ENCODE peak calls at places on chromosomes 5 and 9, in nine cellular contexts. Z, H, I, B, M, S, G, P and Q are unnamed samples.

GRCh38 chr5:53360811-53361210 is 119.6 kb upstream of the FST start:
- DNase-seq in Z (no peak), H (peak), I (no peak), B (no peak), M (no peak), S (no peak), G (peak), P (no peak), Q (peak)

GRCh38 chr9:114570742-114571141 is 16.8 kb upstream of the ATP6V1G1 start:
- DNase-seq in Z (no peak), H (no peak), I (no peak), B (no peak), M (no peak), S (no peak), G (no peak), P (no peak), Q (no peak)

GRCh38 chr9:134742822-134743221 is 101.2 kb downstream of the COL5A1 start:
- DNase-seq in Z (no peak), H (no peak), I (no peak), B (no peak), M (no peak), S (no peak), G (no peak), P (no peak), Q (no peak)

GRCh38 chr5:77518304-77518703 is 26.2 kb upstream of the WDR41 start:
- DNase-seq in Z (no peak), H (peak), I (no peak), B (no peak), M (no peak), S (no peak), G (no peak), P (no peak), Q (no peak)

GRCh38 chr9:133916159-133916541 is 76.0 kb downstream of the VAV2 start:
- DNase-seq in Z (no peak), H (peak), I (no peak), B (no peak), M (no peak), S (peak), G (no peak), P (peak), Q (no peak)

GRCh38 chr5:93924628-93925027 is 183.2 kb upstream of the POU5F2 start:
- DNase-seq in Z (no peak), H (peak), I (no peak), B (no peak), M (no peak), S (no peak), G (no peak), P (no peak), Q (no peak)

GRCh38 chr9:14312721-14313377 is 1.1 kb downstream of the NFIB start:
- DNase-seq in Z (no peak), H (no peak), I (no peak), B (no peak), M (no peak), S (no peak), G (peak), P (no peak), Q (no peak)

GRCh38 chr9:89359018-89359417 is 40.7 kb downstream of the SECISBP2 start:
- DNase-seq in Z (no peak), H (no peak), I (no peak), B (no peak), M (no peak), S (peak), G (no peak), P (no peak), Q (no peak)

GRCh38 chr5:141870226-141870625 is 8.0 kb downstream of the PCDH1 start:
- DNase-seq in Z (no peak), H (no peak), I (no peak), B (no peak), M (no peak), S (no peak), G (peak), P (peak), Q (no peak)

GRCh38 chr9:132390966-132391365 is 15.7 kb downstream of the TTF1 start:
- DNase-seq in Z (no peak), H (no peak), I (no peak), B (no peak), M (no peak), S (no peak), G (no peak), P (no peak), Q (no peak)

GRCh38 chr9:134602547-134603362 is 38.8 kb upstream of the COL5A1 start:
- DNase-seq in Z (no peak), H (peak), I (no peak), B (no peak), M (no peak), S (no peak), G (no peak), P (no peak), Q (peak)

GRCh38 chr5:1008451-1009358 is at the start of gene NKD2:
- DNase-seq in Z (peak), H (peak), I (no peak), B (peak), M (peak), S (no peak), G (peak), P (no peak), Q (no peak)

GRCh38 chr5:96875805-96876291 is 452 bp upstream of the ERAP2 start:
- DNase-seq in Z (peak), H (no peak), I (no peak), B (no peak), M (peak), S (no peak), G (no peak), P (peak), Q (no peak)

GRCh38 chr5:115573133-115573532 is 28.6 kb upstream of the FEM1C start:
- DNase-seq in Z (no peak), H (peak), I (no peak), B (no peak), M (no peak), S (no peak), G (peak), P (no peak), Q (peak)

GRCh38 chr9:21317956-21318923 is 13.1 kb upstream of the IFNA5 start:
- DNase-seq in Z (peak), H (peak), I (no peak), B (no peak), M (peak), S (peak), G (peak), P (peak), Q (peak)

GRCh38 chr5:96823900-96824351 is 16.2 kb upstream of the ERAP1 start:
- DNase-seq in Z (no peak), H (peak), I (no peak), B (no peak), M (no peak), S (no peak), G (peak), P (peak), Q (peak)

GRCh38 chr9:19440823-19441580 is 32.2 kb downstream of the ACER2 start:
- DNase-seq in Z (no peak), H (peak), I (no peak), B (no peak), M (no peak), S (no peak), G (no peak), P (no peak), Q (peak)

GRCh38 chr5:61051267-61051666 is 106.3 kb downstream of the NDUFAF2 start:
- DNase-seq in Z (no peak), H (peak), I (no peak), B (no peak), M (no peak), S (no peak), G (peak), P (peak), Q (no peak)

GRCh38 chr5:175811594-175811993 is 59.8 kb upstream of the CPLX2 start:
- DNase-seq in Z (no peak), H (no peak), I (no peak), B (no peak), M (no peak), S (no peak), G (no peak), P (no peak), Q (no peak)

GRCh38 chr5:987761-988160 is 20.8 kb upstream of the NKD2 start:
- DNase-seq in Z (no peak), H (no peak), I (no peak), B (no peak), M (no peak), S (no peak), G (no peak), P (no peak), Q (no peak)